ENCODE peak calls at places on chromosomes 11 and 22, in ten cellular contexts. Z is breast epithelium, T is NCI-H345, S is Peyer's patch, R is T-cell, P is endothelial cell, O is lower lobe of right lung, D is fibroblast of mammary gland, Q is hypothalamus, H is cardiac muscle cell. V is an unnamed sample.

GRCh38 chr22:27718186-27719032 is 83.1 kb downstream of the MN1 start:
- DNase-seq in Z (peak), T (no peak), S (no peak), R (no peak), P (no peak), O (peak), D (peak), Q (no peak), H (peak), V (no peak)

GRCh38 chr11:21180194-21180593 is 510.8 kb downstream of the NELL1 start:
- DNase-seq in Z (no peak), T (no peak), S (no peak), R (no peak), P (no peak), O (no peak), D (no peak), Q (no peak), H (no peak), V (no peak)

GRCh38 chr11:65915101-65915820 is 3.6 kb downstream of the C11orf68 start:
- DNase-seq in Z (no peak), T (no peak), S (no peak), R (no peak), P (no peak), O (no peak), D (no peak), Q (no peak), H (no peak), V (no peak)

GRCh38 chr22:46171940-46172339 is 21.6 kb downstream of the PPARA start:
- DNase-seq in Z (no peak), T (no peak), S (no peak), R (no peak), P (no peak), O (no peak), D (peak), Q (no peak), H (peak), V (no peak)

GRCh38 chr22:33112606-33113005 is 54.4 kb upstream of the SYN3 start:
- DNase-seq in Z (no peak), T (peak), S (no peak), R (no peak), P (no peak), O (no peak), D (no peak), Q (no peak), H (no peak), V (no peak)

GRCh38 chr11:124807660-124808270 is 7.6 kb upstream of the MSANTD2 start:
- DNase-seq in Z (no peak), T (no peak), S (no peak), R (no peak), P (no peak), O (no peak), D (no peak), Q (no peak), H (no peak), V (no peak)

GRCh38 chr22:39055658-39056057 is 15.0 kb downstream of the APOBEC3F start:
- DNase-seq in Z (no peak), T (no peak), S (no peak), R (no peak), P (no peak), O (no peak), D (no peak), Q (no peak), H (no peak), V (no peak)

GRCh38 chr11:63505857-63506528 is at the start of gene LGALS12:
- DNase-seq in Z (no peak), T (no peak), S (no peak), R (no peak), P (no peak), O (peak), D (peak), Q (no peak), H (peak), V (no peak)

GRCh38 chr22:49629586-49630447 is 197.9 kb downstream of the BRD1 start:
- DNase-seq in Z (no peak), T (peak), S (no peak), R (no peak), P (no peak), O (peak), D (no peak), Q (no peak), H (no peak), V (no peak)

GRCh38 chr22:24706732-24707476 is 67.6 kb downstream of the PIWIL3 start:
- DNase-seq in Z (no peak), T (no peak), S (no peak), R (no peak), P (no peak), O (no peak), D (no peak), Q (no peak), H (no peak), V (peak)

GRCh38 chr11:20599424-20600346 is at the start of gene SLC6A5:
- DNase-seq in Z (no peak), T (no peak), S (no peak), R (no peak), P (peak), O (no peak), D (peak), Q (no peak), H (peak), V (peak)

GRCh38 chr11:3094223-3094824 is 37.1 kb upstream of the CARS1 start:
- DNase-seq in Z (no peak), T (no peak), S (no peak), R (no peak), P (no peak), O (peak), D (no peak), Q (no peak), H (no peak), V (no peak)

GRCh38 chr11:87061766-87062165 is 24.0 kb downstream of the TMEM135 start:
- DNase-seq in Z (no peak), T (no peak), S (no peak), R (no peak), P (no peak), O (no peak), D (no peak), Q (no peak), H (no peak), V (no peak)

GRCh38 chr22:47628477-47629272 is 866.2 kb downstream of the TBC1D22A start:
- DNase-seq in Z (no peak), T (no peak), S (no peak), R (no peak), P (no peak), O (no peak), D (no peak), Q (no peak), H (no peak), V (no peak)

GRCh38 chr22:17772249-17772962 is 1.9 kb downstream of the BID start:
- DNase-seq in Z (no peak), T (no peak), S (no peak), R (no peak), P (no peak), O (no peak), D (no peak), Q (no peak), H (no peak), V (no peak)

GRCh38 chr11:119671561-119672015 is 57.4 kb downstream of the NECTIN1 start:
- DNase-seq in Z (no peak), T (no peak), S (no peak), R (no peak), P (no peak), O (no peak), D (peak), Q (peak), H (peak), V (no peak)

GRCh38 chr11:103681855-103682254 is 354.6 kb upstream of the DDI1 start:
- DNase-seq in Z (no peak), T (no peak), S (no peak), R (no peak), P (no peak), O (no peak), D (no peak), Q (no peak), H (no peak), V (no peak)

GRCh38 chr22:49825944-49826602 is 1.6 kb downstream of the BRD1 start:
- DNase-seq in Z (no peak), T (no peak), S (peak), R (peak), P (no peak), O (peak), D (peak), Q (no peak), H (peak), V (no peak)

GRCh38 chr11:94641167-94641761 is 74.1 kb downstream of the PIWIL4 start:
- DNase-seq in Z (no peak), T (no peak), S (no peak), R (no peak), P (no peak), O (no peak), D (peak), Q (no peak), H (peak), V (no peak)

GRCh38 chr11:62922189-62922589 is 1.0 kb upstream of the CHRM1 start:
- DNase-seq in Z (no peak), T (peak), S (no peak), R (no peak), P (no peak), O (no peak), D (no peak), Q (no peak), H (no peak), V (no peak)

GRCh38 chr22:38413085-38414008 is 41.7 kb downstream of the KCNJ4 start:
- DNase-seq in Z (no peak), T (peak), S (no peak), R (no peak), P (no peak), O (peak), D (no peak), Q (no peak), H (peak), V (no peak)